ENCODE peak calls at places on chromosome 9, in five cellular contexts. Q is CD8-positive, alpha-beta T cell; L is hepatocyte; T is right atrium auricular region; M is MM.1S. S is an unnamed sample.

GRCh38 chr9:116998305-116998704 is 311.2 kb downstream of the TRIM32 start:
- DNase-seq in M (peak; percentile 55), T (no peak), Q (no peak), L (peak; percentile 64), S (no peak)

GRCh38 chr9:27165670-27166069 is 56.6 kb downstream of the TEK start:
- DNase-seq in M (no peak), L (peak; percentile 12), T (no peak), Q (no peak), S (no peak)

GRCh38 chr9:125509476-125509875 is 197.5 kb downstream of the MAPKAP1 start:
- DNase-seq in Q (no peak), L (no peak), M (no peak), T (no peak), S (no peak)

GRCh38 chr9:79700607-79701330 is 129.0 kb downstream of the TLE4 start:
- DNase-seq in T (no peak), M (no peak), Q (no peak), L (no peak), S (no peak)

GRCh38 chr9:27421567-27421966 is 102.5 kb upstream of the IFNK start:
- DNase-seq in Q (no peak), L (no peak), M (no peak), T (no peak), S (no peak)

GRCh38 chr9:34256104-34256503 is 73.0 kb downstream of the KIF24 start:
- DNase-seq in Q (no peak), M (no peak), L (no peak), T (no peak), S (no peak)

GRCh38 chr9:73156593-73157187 is 5.0 kb downstream of the ANXA1 start:
- DNase-seq in Q (no peak), M (no peak), L (no peak), T (no peak), S (no peak)

GRCh38 chr9:86369810-86370209 is 15.6 kb upstream of the TUT7 start:
- DNase-seq in Q (no peak), M (no peak), L (no peak), T (no peak), S (no peak)

GRCh38 chr9:5801739-5802113 is 31.2 kb downstream of the ERMP1 start:
- DNase-seq in L (no peak), T (no peak), M (no peak), Q (no peak), S (no peak)

GRCh38 chr9:107067715-107068416 is 204.9 kb downstream of the ZNF462 start:
- DNase-seq in T (no peak), M (no peak), L (peak; percentile 55), Q (no peak), S (no peak)

GRCh38 chr9:14345586-14346237 is 31.8 kb upstream of the NFIB start:
- DNase-seq in T (no peak), Q (no peak), L (no peak), M (no peak), S (no peak)

GRCh38 chr9:129701054-129701453 is 35.6 kb downstream of the PRRX2 start:
- DNase-seq in M (no peak), T (no peak), Q (no peak), L (no peak), S (no peak)

GRCh38 chr9:16314476-16314875 is 556.0 kb downstream of the BNC2 start:
- DNase-seq in L (no peak), T (peak; percentile 55), Q (no peak), M (no peak), S (no peak)

GRCh38 chr9:77013932-77014596 is 5.4 kb upstream of the FOXB2 start:
- DNase-seq in M (no peak), Q (no peak), T (peak; percentile 5), L (no peak), S (no peak)

GRCh38 chr9:35859995-35860348 is 10.2 kb downstream of the OR13J1 start:
- DNase-seq in M (no peak), T (peak; percentile 42), L (no peak), Q (no peak), S (no peak)

GRCh38 chr9:35862328-35862727 is 7.9 kb downstream of the OR13J1 start:
- DNase-seq in M (no peak), L (no peak), T (no peak), Q (no peak), S (no peak)

GRCh38 chr9:35863583-35863982 is 6.6 kb downstream of the OR13J1 start:
- DNase-seq in M (no peak), Q (no peak), L (no peak), T (no peak), S (no peak)

GRCh38 chr9:35859310-35859994 is 10.7 kb downstream of the OR13J1 start:
- DNase-seq in Q (no peak), T (peak; percentile 59), L (no peak), M (peak; percentile 7), S (no peak)

DNA sequence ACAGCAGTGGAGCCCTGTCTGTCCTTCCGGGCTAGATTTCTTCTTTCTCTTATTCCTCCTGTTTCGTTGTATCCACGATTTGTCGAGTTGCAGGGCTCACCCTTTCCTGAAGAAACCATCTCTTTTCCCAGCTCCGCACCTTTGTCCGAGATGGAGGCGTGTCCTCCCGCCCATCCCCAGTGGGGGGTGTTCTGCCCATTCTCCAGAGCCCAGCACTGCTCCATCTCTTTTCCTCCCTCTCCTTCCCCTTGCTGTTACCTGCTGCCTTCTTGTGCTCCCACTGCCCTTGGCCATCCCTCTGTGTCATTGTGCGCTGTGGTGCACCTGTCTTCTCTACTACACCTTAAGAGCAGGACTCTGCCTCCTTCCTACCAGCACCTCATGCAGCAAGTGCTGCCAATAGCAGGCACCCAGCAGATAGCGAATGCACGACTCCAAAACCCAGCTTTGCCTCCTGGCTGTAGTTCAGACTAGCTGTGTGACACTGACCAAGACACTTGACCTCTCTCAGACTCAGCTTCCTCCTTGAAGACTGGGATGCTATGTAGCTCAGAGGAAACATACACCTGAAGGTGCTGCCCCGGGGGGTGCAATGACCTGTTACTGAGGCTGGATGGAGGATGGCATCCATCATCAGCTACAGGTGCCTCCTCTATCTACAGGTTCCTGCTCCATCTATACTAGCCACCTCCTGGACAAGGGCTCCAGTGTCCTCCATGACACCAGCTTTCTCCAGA is 8.9 kb downstream of the OR13J1 start:
- DNase-seq in Q (no peak), M (no peak), T (no peak), L (no peak), S (no peak)
- H3K27me3 ChIP-seq in Q (no peaks in the 10 kb centered on the region), M (no peaks in the 10 kb centered on the region), T (no peaks in the 10 kb centered on the region), L (peaks cover 4% of the 10 kb centered on the region), S (no peaks in the 10 kb centered on the region)

GRCh38 chr9:127572961-127573727 is 38.9 kb upstream of the STXBP1 start:
- DNase-seq in T (no peak), L (no peak), Q (no peak), M (no peak), S (no peak)
- H3K4me1 ChIP-seq in T (no peaks in the 10 kb centered on the region), L (peaks cover 47% of the 10 kb centered on the region), Q (peaks cover 18% of the 10 kb centered on the region), M (peaks cover 14% of the 10 kb centered on the region), S (peaks cover 14% of the 10 kb centered on the region)

GRCh38 chr9:133742849-133743444 is 4.8 kb upstream of the SARDH start:
- DNase-seq in L (peak; percentile 83), M (peak; percentile 54), T (peak; percentile 87), Q (peak; percentile 69), S (peak; percentile 45)
- H3K4me3 ChIP-seq in L (no peak overlapping the region), M (no peak overlapping the region), T (no peak overlapping the region), Q (no peak overlapping the region), S (no peak overlapping the region)

DNA sequence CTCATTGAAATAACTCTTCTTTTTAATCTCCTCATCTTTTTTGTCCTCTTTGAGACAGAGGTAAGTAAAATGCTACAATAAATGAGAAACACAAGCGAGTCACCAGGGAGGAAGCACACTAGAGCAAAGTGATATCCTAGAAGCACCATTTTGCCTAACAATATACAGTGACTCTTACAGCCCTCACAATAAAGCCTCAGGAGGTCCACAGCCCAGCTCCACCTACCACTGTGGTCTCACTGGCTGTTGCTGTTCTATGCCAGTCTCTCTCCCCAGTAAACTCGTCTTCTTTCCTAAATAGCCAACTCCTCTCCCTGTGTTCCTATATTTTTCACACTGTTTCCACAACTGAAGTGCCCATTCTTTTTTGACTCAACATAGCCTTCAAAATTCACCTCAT is 44.3 kb downstream of the TNFSF15 start:
- DNase-seq in L (no peak), T (no peak), M (no peak), Q (no peak), S (no peak)
- H3K27me3 ChIP-seq in L (no peaks in the 10 kb centered on the region), T (no peaks in the 10 kb centered on the region), M (no peaks in the 10 kb centered on the region), Q (no peaks in the 10 kb centered on the region), S (no peaks in the 10 kb centered on the region)

DNA sequence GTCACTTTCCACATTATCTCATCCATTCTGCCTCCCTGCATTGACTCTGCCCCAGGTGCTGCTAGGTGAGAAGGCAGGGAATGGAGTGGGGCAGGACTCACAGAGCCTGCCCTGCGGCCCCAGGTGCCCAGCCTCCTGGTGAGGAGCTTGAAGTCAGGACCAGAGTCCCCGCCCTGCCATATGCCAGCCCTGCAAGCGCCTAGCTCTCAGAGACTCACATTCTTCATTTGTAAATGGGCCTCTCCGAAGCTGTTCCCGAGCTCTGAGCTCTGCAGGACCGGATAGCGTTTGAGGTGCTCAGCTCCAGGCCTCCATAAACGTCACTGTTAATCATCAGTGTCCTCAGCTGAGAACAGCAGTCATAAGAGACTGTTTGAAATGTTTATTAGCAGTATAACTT is 75.1 kb upstream of the STXBP1 start:
- DNase-seq in M (no peak), Q (no peak), L (no peak), T (no peak), S (no peak)
- H3K4me1 ChIP-seq in M (no peaks in the 10 kb centered on the region), Q (no peaks in the 10 kb centered on the region), L (peaks cover 26% of the 10 kb centered on the region), T (no peaks in the 10 kb centered on the region), S (no peaks in the 10 kb centered on the region)